ENCODE peak calls at places on chromosomes 4 and X, in nine cellular contexts. R is T-helper 1 cell; J is H54; F is SK-N-SH; X is stimulated activated CD4-positive, alpha-beta T cell treated with anti-CD3 and anti-CD28 coated beads, Interleukin-2, amount 100 ng/mL, for 48 hours; E is HEK293T; O is spleen; I is fibroblast of mammary gland; G is fibroblast of pulmonary artery. Z is an unnamed sample.

GRCh38 chr4:143375326-143376073 is 38.8 kb downstream of the GAB1 start:
- DNase-seq in R (no peak), J (no peak), F (peak), X (no peak), E (no peak), O (peak), I (peak), G (peak), Z (no peak)

GRCh38 chrX:97401154-97401553 is 517.4 kb downstream of the RPA4 start:
- DNase-seq in R (no peak), J (no peak), F (no peak), X (no peak), E (no peak), O (no peak), I (peak), G (no peak), Z (no peak)

GRCh38 chr4:169098054-169098896 is 88.2 kb upstream of the CBR4 start:
- DNase-seq in R (no peak), J (no peak), F (no peak), X (no peak), E (no peak), O (no peak), I (no peak), G (peak), Z (no peak)

GRCh38 chr4:137621056-137621455 is 88.8 kb upstream of the PCDH18 start:
- DNase-seq in R (no peak), J (no peak), F (no peak), X (no peak), E (no peak), O (no peak), I (no peak), G (no peak), Z (no peak)

GRCh38 chrX:55908685-55909212 is 191.2 kb downstream of the RRAGB start:
- DNase-seq in R (no peak), J (no peak), F (no peak), X (no peak), E (peak), O (peak), I (peak), G (peak), Z (no peak)

GRCh38 chr4:116636917-116637316 is 448.5 kb downstream of the TRAM1L1 start:
- DNase-seq in R (no peak), J (no peak), F (no peak), X (no peak), E (no peak), O (no peak), I (no peak), G (no peak), Z (no peak)

GRCh38 chr4:88728146-88728545 is 30.5 kb upstream of the NAP1L5 start:
- DNase-seq in R (no peak), J (no peak), F (no peak), X (no peak), E (no peak), O (no peak), I (no peak), G (no peak), Z (peak)

GRCh38 chr4:123530357-123530756 is 133.8 kb downstream of the SPRY1 start:
- DNase-seq in R (no peak), J (no peak), F (no peak), X (no peak), E (no peak), O (no peak), I (no peak), G (no peak), Z (no peak)

GRCh38 chrX:9700555-9700954 is 65.1 kb downstream of the GPR143 start:
- DNase-seq in R (no peak), J (no peak), F (no peak), X (no peak), E (no peak), O (no peak), I (no peak), G (no peak), Z (peak)

GRCh38 chr4:6938237-6938636 is 28.6 kb downstream of the TBC1D14 start:
- DNase-seq in R (no peak), J (no peak), F (no peak), X (no peak), E (no peak), O (peak), I (peak), G (peak), Z (peak)

GRCh38 chrX:7996414-7996813 is 69.2 kb upstream of the PNPLA4 start:
- DNase-seq in R (no peak), J (no peak), F (peak), X (peak), E (peak), O (no peak), I (peak), G (peak), Z (no peak)

GRCh38 chr4:5824635-5825034 is 68.3 kb downstream of the CRMP1 start:
- DNase-seq in R (no peak), J (peak), F (peak), X (no peak), E (peak), O (no peak), I (peak), G (peak), Z (peak)

GRCh38 chr4:79673898-79674297 is 265.9 kb upstream of the GK2 start:
- DNase-seq in R (no peak), J (no peak), F (no peak), X (no peak), E (no peak), O (no peak), I (no peak), G (no peak), Z (no peak)

GRCh38 chrX:42988700-42989099 is 210.7 kb upstream of the PPP1R2C start:
- DNase-seq in R (no peak), J (no peak), F (no peak), X (no peak), E (no peak), O (no peak), I (no peak), G (no peak), Z (no peak)

Z was measured in posterior vena cava.